ENCODE peak calls at places on chromosomes 4 and X, in six cellular contexts. D is T follicular helper cell, R is aorta, F is DMS53, U is upper lobe of right lung, S is chondrocyte. V is an unnamed sample.
A peak's percentile ranks its signal among the peaks of the same experiment; 100 is the strongest.

GRCh38 chrX:151030845-151031244 is 47.7 kb downstream of the HMGB3 start:
- DNase-seq in S (no peak), D (no peak), F (peak; percentile 61), U (no peak), R (no peak), V (no peak)

GRCh38 chrX:40152173-40152705 is 54.5 kb upstream of the BCOR start:
- DNase-seq in S (no peak), R (no peak), U (peak; percentile 74), F (peak; percentile 78), D (no peak), V (peak; percentile 88)

GRCh38 chr4:1551211-1551610 is 132.9 kb downstream of the FAM53A start:
- DNase-seq in R (no peak), D (no peak), S (peak; percentile 85), F (peak; percentile 35), U (no peak), V (no peak)

GRCh38 chrX:120205816-120206753 is 44.5 kb upstream of the ZBTB33 start:
- DNase-seq in D (no peak), F (no peak), U (no peak), R (no peak), S (no peak), V (no peak)

GRCh38 chr4:96698891-96699290 is 859.0 kb downstream of the PDHA2 start:
- DNase-seq in R (no peak), F (peak; percentile 38), S (no peak), U (no peak), D (no peak), V (no peak)

GRCh38 chr4:111198426-111198825 is 575.5 kb upstream of the PITX2 start:
- DNase-seq in R (no peak), F (no peak), S (no peak), D (no peak), U (no peak), V (no peak)

GRCh38 chrX:55524487-55524886 is 34.8 kb upstream of the USP51 start:
- DNase-seq in S (no peak), R (no peak), U (no peak), F (peak; percentile 6), D (no peak), V (no peak)

GRCh38 chrX:10045327-10046000 is 78.3 kb downstream of the CLDN34 start:
- DNase-seq in S (no peak), D (no peak), U (no peak), R (peak; percentile 70), F (no peak), V (no peak)

GRCh38 chr4:112214397-112215264 is 17.0 kb upstream of the AP1AR start:
- DNase-seq in R (no peak), U (no peak), S (no peak), D (no peak), F (peak; percentile 63), V (no peak)

GRCh38 chr4:111596491-111596890 is 548.8 kb upstream of the FAM241A start:
- DNase-seq in R (no peak), U (no peak), S (no peak), D (no peak), F (no peak), V (no peak)

GRCh38 chrX:36434521-36434920 is 515.0 kb downstream of the CFAP47 start:
- DNase-seq in F (peak; percentile 52), S (no peak), R (no peak), U (no peak), D (no peak), V (no peak)

GRCh38 chrX:105564536-105564935 is 257.8 kb upstream of the NRK start:
- DNase-seq in D (no peak), F (no peak), U (no peak), S (no peak), R (no peak), V (no peak)

GRCh38 chrX:87374324-87374723 is 143.3 kb upstream of the KLHL4 start:
- DNase-seq in F (no peak), D (no peak), U (no peak), S (no peak), R (no peak), V (no peak)

GRCh38 chrX:4656419-4656818 is 943.0 kb upstream of the PRKX start:
- DNase-seq in S (no peak), U (no peak), F (no peak), D (no peak), R (no peak), V (no peak)

GRCh38 chr4:153519677-153520076 is 53.5 kb downstream of the TMEM131L start:
- DNase-seq in S (no peak), U (no peak), R (no peak), D (no peak), F (no peak), V (no peak)

GRCh38 chr4:189071241-189071640 is 869.4 kb upstream of the FRG1 start:
- DNase-seq in S (no peak), U (no peak), D (no peak), F (no peak), R (no peak), V (no peak)

GRCh38 chr4:79015406-79015805 is 76.2 kb upstream of the PAQR3 start:
- DNase-seq in D (no peak), F (no peak), S (no peak), U (no peak), R (no peak), V (no peak)

GRCh38 chr4:158068063-158068462 is 104.8 kb downstream of the GASK1B start:
- DNase-seq in F (no peak), D (no peak), R (no peak), U (no peak), S (no peak), V (no peak)

GRCh38 chr4:5409237-5409636 is 299.1 kb downstream of the EVC2 start:
- DNase-seq in F (no peak), S (no peak), D (no peak), R (no peak), U (no peak), V (no peak)

GRCh38 chr4:3306465-3306864 is 13.6 kb downstream of the RGS12 start:
- DNase-seq in U (peak; percentile 36), R (peak; percentile 9), F (no peak), S (no peak), D (no peak), V (peak; percentile 62)

GRCh38 chr4:145545538-145546224 is 64.0 kb downstream of the SMAD1 start:
- DNase-seq in R (no peak), S (no peak), U (no peak), F (peak; percentile 78), D (no peak), V (no peak)

GRCh38 chr4:7213802-7214201 is 21.5 kb downstream of the SORCS2 start:
- DNase-seq in R (no peak), S (no peak), U (no peak), D (no peak), F (no peak), V (no peak)

GRCh38 chrX:147912093-147912801 is 528 bp downstream of the FMR1 start:
- DNase-seq in U (peak; percentile 68), F (peak; percentile 65), S (peak; percentile 79), D (no peak), R (peak; percentile 51), V (peak; percentile 89)

GRCh38 chr4:148345509-148345908 is 96.7 kb downstream of the NR3C2 start:
- DNase-seq in U (no peak), R (no peak), S (no peak), D (no peak), F (no peak), V (no peak)

GRCh38 chr4:139188648-139189416 is 11.8 kb upstream of the ELF2 start:
- DNase-seq in S (no peak), F (no peak), U (no peak), D (no peak), R (no peak), V (no peak)

GRCh38 chr4:38090450-38091246 is 130.4 kb downstream of the PTTG2 start:
- DNase-seq in D (no peak), F (no peak), U (no peak), S (no peak), R (no peak), V (no peak)

GRCh38 chrX:134738986-134739744 is 80.9 kb upstream of the PLAC1 start:
- DNase-seq in U (no peak), D (no peak), S (no peak), F (peak; percentile 49), R (no peak), V (no peak)

GRCh38 chrX:67718926-67719325 is 175.1 kb downstream of the AR start:
- DNase-seq in F (no peak), U (no peak), D (no peak), S (no peak), R (no peak), V (no peak)

GRCh38 chr4:88439161-88439760 is 17.7 kb upstream of the HERC5 start:
- DNase-seq in U (no peak), F (no peak), D (no peak), S (no peak), R (no peak), V (no peak)

GRCh38 chrX:53242310-53242709 is 17.3 kb upstream of the KDM5C start:
- DNase-seq in S (peak; percentile 6), F (no peak), U (no peak), R (no peak), D (no peak), V (no peak)

GRCh38 chr4:19381068-19381467 is 870.6 kb upstream of the SLIT2 start:
- DNase-seq in S (no peak), F (no peak), R (no peak), D (no peak), U (no peak), V (no peak)

GRCh38 chr4:70892086-70892769 is 9.9 kb upstream of the MOB1B start:
- DNase-seq in R (peak; percentile 77), U (peak; percentile 81), S (no peak), F (no peak), D (no peak), V (no peak)

GRCh38 chr4:168773388-168774195 is 236.5 kb downstream of the CBR4 start:
- DNase-seq in U (no peak), F (no peak), R (no peak), S (no peak), D (no peak), V (no peak)

GRCh38 chr4:7189475-7190277 is 2.7 kb upstream of the SORCS2 start:
- DNase-seq in U (peak; percentile 28), R (no peak), F (peak; percentile 84), D (no peak), S (no peak), V (no peak)

GRCh38 chr4:37324526-37324925 is 80.0 kb downstream of the NWD2 start:
- DNase-seq in R (no peak), F (peak; percentile 65), U (no peak), S (no peak), D (no peak), V (no peak)

GRCh38 chr4:8181844-8182243 is 17.2 kb upstream of the SH3TC1 start:
- DNase-seq in R (no peak), U (no peak), F (no peak), S (no peak), D (no peak), V (peak; percentile 72)

GRCh38 chr4:136687118-136687517 is 845.2 kb downstream of the PCDH18 start:
- DNase-seq in R (no peak), F (peak; percentile 1), S (no peak), D (no peak), U (no peak), V (peak; percentile 61)